ENCODE peak calls at places on chromosome 12, in eight cellular contexts. E is upper lobe of left lung, H is HCT116, P is GM12878, T is Panc1, F is GM23338, Q is HepG2, C is K562. N is an unnamed sample.
A peak's percentile ranks its signal among the peaks of the same experiment; 100 is the strongest.

GRCh38 chr12:57089259-57090245 is 638 bp downstream of the NAB2 start:
- ATAC-seq in E (peak; percentile 0), H (no peak), P (no peak), T (no peak), F (peak; percentile 0), Q (peak; percentile 6), C (peak; percentile 8), N (no peak)

GRCh38 chr12:111425655-111426054 is 19.9 kb downstream of the SH2B3 start:
- ATAC-seq in E (no peak), H (peak; percentile 64), P (no peak), T (peak; percentile 50), F (no peak), Q (peak; percentile 31), C (no peak), N (no peak)

GRCh38 chr12:74922117-74922516 is 287.5 kb downstream of the KCNC2 start:
- ATAC-seq in E (peak; percentile 53), H (no peak), P (no peak), T (no peak), F (no peak), Q (no peak), C (no peak), N (peak; percentile 39)

GRCh38 chr12:27009926-27010325 is 4.3 kb downstream of the TM7SF3 start:
- ATAC-seq in E (no peak), H (no peak), P (peak; percentile 6), T (no peak), F (no peak), Q (no peak), C (no peak), N (no peak)

GRCh38 chr12:117499759-117500485 is 138.5 kb upstream of the NOS1 start:
- ATAC-seq in E (no peak), H (peak; percentile 77), P (no peak), T (no peak), F (peak; percentile 74), Q (peak; percentile 46), C (no peak), N (no peak)

GRCh38 chr12:63976902-63977395 is 132.4 kb downstream of the SRGAP1 start:
- ATAC-seq in E (no peak), H (no peak), P (no peak), T (no peak), F (no peak), Q (no peak), C (no peak), N (no peak)

GRCh38 chr12:47054659-47055058 is 24.8 kb upstream of the PCED1B start:
- ATAC-seq in E (no peak), H (no peak), P (no peak), T (no peak), F (no peak), Q (no peak), C (no peak), N (no peak)

GRCh38 chr12:29673346-29673745 is 110.4 kb downstream of the TMTC1 start:
- ATAC-seq in E (no peak), H (no peak), P (no peak), T (no peak), F (no peak), Q (no peak), C (no peak), N (no peak)

GRCh38 chr12:95613021-95613420 is 61.7 kb upstream of the USP44 start:
- ATAC-seq in E (no peak), H (no peak), P (no peak), T (no peak), F (no peak), Q (no peak), C (no peak), N (no peak)

GRCh38 chr12:90858261-90858660 is 96.7 kb downstream of the CCER1 start:
- ATAC-seq in E (no peak), H (peak; percentile 52), P (no peak), T (no peak), F (no peak), Q (peak; percentile 99), C (no peak), N (no peak)

GRCh38 chr12:11869406-11869805 is 201.3 kb upstream of the BCL2L14 start:
- ATAC-seq in E (no peak), H (no peak), P (no peak), T (no peak), F (no peak), Q (no peak), C (no peak), N (no peak)

GRCh38 chr12:64077922-64078321 is 144.2 kb downstream of the KICS2 start:
- ATAC-seq in E (no peak), H (peak; percentile 47), P (no peak), T (no peak), F (peak; percentile 30), Q (peak; percentile 52), C (no peak), N (no peak)

GRCh38 chr12:92886131-92886530 is 43.0 kb downstream of the EEA1 start:
- ATAC-seq in E (no peak), H (no peak), P (no peak), T (no peak), F (no peak), Q (no peak), C (no peak), N (no peak)

GRCh38 chr12:3925621-3926020 is 52.4 kb upstream of the PARP11 start:
- ATAC-seq in E (no peak), H (no peak), P (no peak), T (no peak), F (no peak), Q (no peak), C (no peak), N (no peak)

GRCh38 chr12:64714551-64714968 is 44.6 kb downstream of the GNS start:
- ATAC-seq in E (no peak), H (no peak), P (peak; percentile 87), T (no peak), F (no peak), Q (no peak), C (no peak), N (no peak)

GRCh38 chr12:129762436-129762835 is 141.4 kb downstream of the TMEM132D start:
- ATAC-seq in E (no peak), H (no peak), P (no peak), T (no peak), F (no peak), Q (no peak), C (no peak), N (no peak)

GRCh38 chr12:71950404-71950803 is 11.8 kb downstream of the TPH2 start:
- ATAC-seq in E (no peak), H (no peak), P (no peak), T (no peak), F (no peak), Q (no peak), C (no peak), N (no peak)

GRCh38 chr12:46244997-46245396 is 23.8 kb downstream of the SLC38A1 start:
- ATAC-seq in E (no peak), H (no peak), P (no peak), T (no peak), F (no peak), Q (no peak), C (no peak), N (no peak)

DNA sequence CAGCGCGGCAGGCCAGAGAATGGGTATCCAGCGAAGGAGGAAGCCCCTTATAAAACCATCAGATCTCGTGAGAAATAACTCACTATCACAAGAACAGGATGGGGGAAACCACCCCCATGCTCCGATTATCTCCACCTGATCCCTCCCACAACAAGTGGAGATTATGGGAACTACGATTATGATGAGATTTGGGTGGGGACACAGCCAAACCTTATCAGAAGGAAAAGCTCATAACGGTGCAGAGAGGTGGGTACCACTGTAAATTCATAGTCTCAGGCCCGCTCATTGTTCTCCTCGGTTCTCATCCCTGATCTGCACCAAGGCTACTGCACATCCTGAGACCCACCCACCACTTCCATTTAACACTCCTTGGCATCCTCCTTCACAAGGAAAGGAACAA is 326.5 kb downstream of the MED13L start:
- ATAC-seq in E (no peak), H (no peak), P (no peak), T (no peak), F (no peak), Q (no peak), C (no peak), N (no peak)
- TF ChIP-seq POLR2AphosphoS5 in E (no peak), H (no peak), P (no peak), T (no peak), F (no peak), Q (no peak), C (no peak), N (no peak)

DNA sequence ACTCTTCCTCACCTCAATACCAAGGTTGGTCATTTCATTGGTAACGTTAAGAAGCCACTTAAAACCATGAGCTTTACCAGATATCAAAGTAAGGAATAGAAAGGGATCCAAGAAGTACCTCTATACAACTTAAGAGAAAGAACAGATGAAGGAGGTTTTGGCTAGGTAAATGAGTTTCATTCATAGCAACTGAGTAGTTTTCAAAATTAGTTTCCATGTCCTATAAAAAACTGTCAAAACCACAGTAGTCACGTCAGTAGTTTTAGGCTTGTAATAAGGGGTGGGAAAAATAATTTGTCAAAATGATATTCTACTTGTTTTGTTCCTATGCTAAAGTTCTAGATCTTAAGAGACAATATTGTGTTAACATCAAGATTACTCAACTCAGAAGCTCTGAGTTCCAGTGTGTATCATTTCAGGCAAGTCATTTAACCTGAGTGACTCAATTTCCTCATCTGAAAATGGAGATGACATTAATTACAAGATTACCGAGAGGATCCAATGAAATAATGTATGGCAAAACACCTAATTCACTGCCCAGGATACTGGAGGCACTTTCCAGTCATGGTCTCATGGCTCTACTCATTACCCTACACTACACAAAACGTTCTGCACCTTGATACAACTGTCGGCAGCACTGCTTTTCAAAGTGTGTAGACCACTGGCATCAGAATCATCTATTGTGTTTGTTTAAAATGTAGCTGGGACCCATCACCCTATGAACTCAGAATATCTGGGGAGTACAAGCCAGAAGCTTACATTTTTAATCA is 24.1 kb upstream of the SLC6A13 start:
- ATAC-seq in E (no peak), H (no peak), P (no peak), T (no peak), F (no peak), Q (no peak), C (no peak), N (no peak)
- H3K36me3 ChIP-seq in E (peaks cover 70% of the 10 kb centered on the region), H (peaks cover 17% of the 10 kb centered on the region), P (peaks cover 27% of the 10 kb centered on the region), T (no peaks in the 10 kb centered on the region), F (peaks cover 13% of the 10 kb centered on the region), Q (peaks cover 50% of the 10 kb centered on the region), C (peaks cover 34% of the 10 kb centered on the region), N (peaks cover 72% of the 10 kb centered on the region)

DNA sequence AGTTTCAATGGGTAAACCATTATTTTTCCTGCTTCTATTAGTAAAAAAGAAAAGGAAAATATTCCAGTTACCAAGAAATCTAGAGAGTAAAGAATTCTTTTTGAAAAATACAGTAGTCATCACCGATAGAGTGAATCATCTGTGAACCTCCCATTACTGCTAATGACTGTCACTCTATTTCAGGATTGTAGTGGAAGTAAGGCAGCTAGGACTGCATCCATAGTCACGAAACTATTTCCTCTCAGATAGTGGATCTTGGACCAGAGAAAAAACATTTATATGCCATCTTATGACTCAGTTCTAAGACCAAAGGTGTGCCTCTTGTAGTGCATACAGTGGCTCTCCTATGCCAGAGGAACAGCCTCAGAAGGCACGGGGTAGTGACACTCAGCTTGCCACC is 173.9 kb upstream of the PLEKHA5 start:
- ATAC-seq in E (no peak), H (no peak), P (no peak), T (no peak), F (no peak), Q (no peak), C (no peak), N (no peak)
- TF ChIP-seq POLR2AphosphoS5 in E (no peak), H (no peak), P (no peak), T (no peak), F (no peak), Q (no peak), C (no peak), N (no peak)

DNA sequence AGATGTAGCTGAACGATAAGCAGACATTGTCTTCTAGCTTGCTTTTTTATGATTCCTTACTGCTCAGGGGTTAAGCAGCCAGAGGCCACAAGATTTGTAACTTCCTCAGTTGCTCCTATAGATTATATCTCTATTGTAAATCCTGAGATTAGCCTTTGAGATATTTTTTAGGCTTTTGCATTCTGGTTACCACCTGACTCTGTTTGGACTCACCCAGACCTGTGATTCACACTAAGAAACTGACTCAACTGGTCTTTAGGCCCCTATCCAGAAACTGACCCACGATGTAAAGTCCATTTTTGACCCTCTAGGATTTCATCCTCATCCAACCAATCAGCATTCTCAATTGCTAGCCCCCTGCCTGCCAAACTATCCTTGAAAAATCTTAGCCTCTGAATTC is 194.4 kb downstream of the RASSF9 start:
- ATAC-seq in E (no peak), H (no peak), P (no peak), T (no peak), F (no peak), Q (no peak), C (no peak), N (no peak)
- H3K36me3 ChIP-seq in E (no peaks in the 10 kb centered on the region), H (no peaks in the 10 kb centered on the region), P (no peaks in the 10 kb centered on the region), T (no peaks in the 10 kb centered on the region), F (no peaks in the 10 kb centered on the region), Q (no peaks in the 10 kb centered on the region), C (no peaks in the 10 kb centered on the region), N (no peaks in the 10 kb centered on the region)